ENCODE peak calls at places on chromosomes 12 and 14, in eight cellular contexts. Y is H4; P is stimulated activated CD4-positive, alpha-beta T cell treated with anti-CD3 and anti-CD28 coated beads, TNF-alpha, amount 100 ng/mL, for 48 hours; C is RWPE1; J is stimulated activated CD8-positive, alpha-beta memory T cell treated with anti-CD3 and anti-CD28 coated beads, Interleukin-12 subunit alpha, Interleukin-12 subunit beta, amount 100 ng/mL, for 1 hour; N is transverse colon; B is cardiac fibroblast; U is COR-L47. V is an unnamed sample.

GRCh38 chr12:106519587-106519986 is 63.2 kb upstream of the RFX4 start:
- DNase-seq in N (no peak), Y (no peak), P (no peak), J (no peak), C (no peak), B (peak), U (no peak), V (no peak)

GRCh38 chr12:15688202-15688736 is 100.9 kb downstream of the EPS8 start:
- DNase-seq in J (no peak), U (no peak), Y (peak), B (peak), C (no peak), P (no peak), N (peak), V (no peak)

GRCh38 chr12:53499261-53500118 is at the start of gene MAP3K12:
- DNase-seq in Y (peak), J (peak), P (peak), B (peak), N (peak), U (peak), C (peak), V (peak)

GRCh38 chr12:124636138-124636968 is 68.9 kb upstream of the NCOR2 start:
- DNase-seq in B (peak), N (peak), C (peak), Y (peak), U (no peak), J (peak), P (peak), V (no peak)

GRCh38 chr12:3123729-3124128 is 46.5 kb downstream of the TSPAN9 start:
- DNase-seq in J (no peak), Y (no peak), U (no peak), N (no peak), P (no peak), C (no peak), B (peak), V (no peak)

GRCh38 chr14:99649219-99649618 is 4.3 kb downstream of the HHIPL1 start:
- DNase-seq in U (no peak), C (no peak), P (no peak), B (peak), Y (no peak), N (no peak), J (no peak), V (no peak)

GRCh38 chr12:5003025-5003666 is 40.5 kb upstream of the KCNA5 start:
- DNase-seq in N (peak), Y (peak), B (peak), J (no peak), U (peak), C (peak), P (peak), V (peak)

GRCh38 chr14:21723431-21724045 is 49.9 kb upstream of the OR4E1 start:
- DNase-seq in J (no peak), U (peak), Y (peak), P (peak), C (peak), N (peak), B (no peak), V (no peak)

GRCh38 chr12:21993438-21993981 is 52.3 kb upstream of the ABCC9 start:
- DNase-seq in Y (no peak), P (no peak), U (no peak), N (no peak), J (no peak), B (no peak), C (no peak), V (no peak)

GRCh38 chr12:7989827-7990491 is 42.6 kb upstream of the FOXJ2 start:
- DNase-seq in J (peak), N (peak), U (no peak), P (peak), C (no peak), Y (no peak), B (peak), V (peak)

GRCh38 chr14:61212546-61212945 is 68.6 kb downstream of the TMEM30B start:
- DNase-seq in C (no peak), Y (no peak), B (no peak), U (no peak), N (no peak), J (no peak), P (no peak), V (no peak)

GRCh38 chr12:76962099-76962498 is 83.3 kb upstream of the CSRP2 start:
- DNase-seq in J (no peak), P (no peak), U (no peak), B (no peak), C (no peak), N (no peak), Y (no peak), V (no peak)

GRCh38 chr12:93106910-93107309 is 177.8 kb upstream of the EEA1 start:
- DNase-seq in B (no peak), Y (no peak), P (no peak), C (no peak), J (no peak), N (no peak), U (no peak), V (no peak)

GRCh38 chr12:42539696-42540095 is 49.9 kb downstream of the PRICKLE1 start:
- DNase-seq in C (no peak), U (no peak), Y (no peak), N (no peak), J (no peak), B (no peak), P (no peak), V (no peak)

GRCh38 chr14:96037891-96038557 is 1.1 kb upstream of the C14orf132 start:
- DNase-seq in P (no peak), J (no peak), N (peak), U (peak), B (peak), Y (peak), C (peak), V (no peak)

GRCh38 chr14:82655770-82656169 is 1122.1 kb upstream of the SEL1L start:
- DNase-seq in Y (no peak), C (no peak), J (no peak), U (no peak), N (no peak), P (no peak), B (no peak), V (no peak)

GRCh38 chr12:2666846-2667245 is 127.9 kb upstream of the FKBP4 start:
- DNase-seq in P (no peak), U (no peak), C (no peak), J (no peak), Y (no peak), B (no peak), N (no peak), V (no peak)

GRCh38 chr12:24596768-24597388 is 352.0 kb downstream of the BCAT1 start:
- DNase-seq in Y (peak), B (peak), J (no peak), U (no peak), C (peak), N (no peak), P (no peak), V (no peak)

GRCh38 chr14:90700928-90701776 is 115.1 kb downstream of the TTC7B start:
- DNase-seq in Y (no peak), U (no peak), C (no peak), J (no peak), B (no peak), P (no peak), N (no peak), V (no peak)

GRCh38 chr12:19779393-19780056 is 340.2 kb downstream of the AEBP2 start:
- DNase-seq in U (no peak), B (peak), P (no peak), N (no peak), Y (no peak), J (no peak), C (no peak), V (no peak)

GRCh38 chr12:96399081-96399918 is 939 bp downstream of the CDK17 start:
- DNase-seq in P (peak), N (peak), J (peak), Y (peak), C (peak), B (peak), U (peak), V (peak)

GRCh38 chr12:49603721-49604120 is 1.7 kb downstream of the FAM186B start:
- DNase-seq in J (no peak), C (no peak), P (no peak), N (no peak), B (no peak), Y (no peak), U (no peak), V (no peak)

GRCh38 chr12:95582230-95583058 is 31.2 kb upstream of the USP44 start:
- DNase-seq in B (peak), N (no peak), P (no peak), U (peak), C (peak), Y (peak), J (no peak), V (no peak)

GRCh38 chr12:6326316-6326959 is 15.4 kb downstream of the TNFRSF1A start:
- DNase-seq in B (peak), N (peak), J (no peak), U (no peak), Y (no peak), P (no peak), C (no peak), V (no peak)

GRCh38 chr14:24913026-24913425 is 136.9 kb downstream of the STXBP6 start:
- DNase-seq in U (no peak), Y (no peak), B (no peak), N (no peak), C (no peak), P (no peak), J (no peak), V (no peak)

GRCh38 chr14:50501642-50502041 is 30.7 kb downstream of the MAP4K5 start:
- DNase-seq in J (no peak), Y (no peak), C (peak), P (no peak), U (no peak), N (no peak), B (peak), V (no peak)

GRCh38 chr12:51823875-51824565 is 24.5 kb downstream of the FIGNL2 start:
- DNase-seq in Y (peak), U (peak), N (peak), B (peak), C (peak), J (no peak), P (no peak), V (no peak)

GRCh38 chr14:59377485-59377884 is 87.7 kb downstream of the GPR135 start:
- DNase-seq in B (peak), N (no peak), C (no peak), U (no peak), P (no peak), J (no peak), Y (no peak), V (no peak)

GRCh38 chr12:53074999-53075370 is 4.2 kb downstream of the SPRYD3 start:
- DNase-seq in P (no peak), U (no peak), J (no peak), N (no peak), B (no peak), C (no peak), Y (no peak), V (no peak)

V was measured in NK-92 treated with Interleukin-12 subunit alpha and Interleukin-12 subunit beta, amount 100 ng/mL, for 24 hours.